ENCODE peak calls at places on chromosomes 1 and 21, in seven cellular contexts. Q, Z, T, H, R, F and L are unnamed samples. For H3K4me1, the result is how much of the 10 kb centered on the place peaks cover.

GRCh38 chr1:21266119-21266774 is 24.0 kb downstream of the ECE1 start:
- DNase-seq in Q (peak), Z (no peak), T (peak), H (no peak), R (no peak), F (peak), L (no peak)

GRCh38 chr1:247113094-247113497 is 8.9 kb upstream of the ZNF669 start:
- DNase-seq in Q (no peak), Z (no peak), T (no peak), H (no peak), R (no peak), F (no peak), L (no peak)

GRCh38 chr1:183039985-183040447 is 16.8 kb downstream of the LAMC1 start:
- DNase-seq in Q (peak), Z (peak), T (no peak), H (no peak), R (no peak), F (no peak), L (no peak)

GRCh38 chr1:237005674-237006073 is 1.4 kb upstream of the MT1HL1 start:
- DNase-seq in Q (no peak), Z (no peak), T (no peak), H (no peak), R (no peak), F (no peak), L (no peak)

GRCh38 chr1:201295861-201296260 is 12.6 kb downstream of the PKP1 start:
- DNase-seq in Q (peak), Z (peak), T (no peak), H (no peak), R (no peak), F (no peak), L (no peak)

GRCh38 chr1:244029137-244029536 is 21.9 kb upstream of the ZBTB18 start:
- DNase-seq in Q (no peak), Z (no peak), T (no peak), H (no peak), R (no peak), F (no peak), L (no peak)

GRCh38 chr1:66292944-66293343 is 241.0 kb upstream of the SGIP1 start:
- DNase-seq in Q (no peak), Z (no peak), T (no peak), H (peak), R (no peak), F (no peak), L (peak)

GRCh38 chr1:172429324-172430127 is 9.0 kb downstream of the C1orf105 start:
- DNase-seq in Q (peak), Z (peak), T (no peak), H (peak), R (peak), F (no peak), L (peak)

GRCh38 chr1:26582836-26583460 is 53.4 kb downstream of the RPS6KA1 start:
- DNase-seq in Q (peak), Z (peak), T (peak), H (no peak), R (no peak), F (no peak), L (no peak)

GRCh38 chr21:33246506-33246905 is 16.8 kb downstream of the IFNAR2 start:
- DNase-seq in Q (no peak), Z (no peak), T (no peak), H (no peak), R (no peak), F (no peak), L (no peak)

GRCh38 chr21:37769656-37770055 is 146.6 kb downstream of the KCNJ6 start:
- DNase-seq in Q (no peak), Z (no peak), T (no peak), H (no peak), R (no peak), F (no peak), L (no peak)

GRCh38 chr1:214862421-214862820 is 220.1 kb upstream of the KCNK2 start:
- DNase-seq in Q (peak), Z (peak), T (no peak), H (no peak), R (no peak), F (no peak), L (no peak)

GRCh38 chr1:196877964-196878363 is 9.9 kb upstream of the CFHR4 start:
- DNase-seq in Q (peak), Z (no peak), T (peak), H (no peak), R (no peak), F (no peak), L (peak)

GRCh38 chr1:215380566-215380965 is 186.5 kb upstream of the KCTD3 start:
- DNase-seq in Q (no peak), Z (no peak), T (no peak), H (no peak), R (no peak), F (no peak), L (no peak)

GRCh38 chr1:66084442-66084841 is 291.7 kb downstream of the PDE4B start:
- DNase-seq in Q (no peak), Z (no peak), T (no peak), H (no peak), R (no peak), F (no peak), L (no peak)

GRCh38 chr1:117501275-117501674 is 104.6 kb upstream of the TENT5C start:
- DNase-seq in Q (peak), Z (no peak), T (no peak), H (no peak), R (no peak), F (no peak), L (no peak)

GRCh38 chr1:182446033-182446669 is 3.8 kb upstream of the RGSL1 start:
- DNase-seq in Q (peak), Z (peak), T (no peak), H (peak), R (no peak), F (no peak), L (no peak)

GRCh38 chr1:157140068-157140588 is 1.9 kb upstream of the ETV3 start:
- DNase-seq in Q (no peak), Z (no peak), T (no peak), H (no peak), R (no peak), F (no peak), L (no peak)

GRCh38 chr1:174623640-174624039 is 175.9 kb downstream of the GPR52 start:
- DNase-seq in Q (no peak), Z (no peak), T (no peak), H (no peak), R (no peak), F (no peak), L (no peak)

GRCh38 chr1:168726311-168726710 is 2.7 kb downstream of the DPT start:
- DNase-seq in Q (no peak), Z (no peak), T (peak), H (no peak), R (no peak), F (no peak), L (peak)

GRCh38 chr1:213119794-213120193 is 68.8 kb downstream of the RPS6KC1 start:
- DNase-seq in Q (no peak), Z (no peak), T (no peak), H (no peak), R (no peak), F (no peak), L (no peak)

GRCh38 chr1:99171126-99171813 is 93.0 kb upstream of the PLPPR4 start:
- DNase-seq in Q (no peak), Z (no peak), T (no peak), H (no peak), R (no peak), F (no peak), L (no peak)

GRCh38 chr1:203625623-203626189 is 926 bp upstream of the ATP2B4 start:
- DNase-seq in Q (peak), Z (peak), T (no peak), H (no peak), R (peak), F (no peak), L (peak)

GRCh38 chr1:203621559-203622130 is 5.0 kb upstream of the ATP2B4 start:
- DNase-seq in Q (no peak), Z (no peak), T (no peak), H (no peak), R (no peak), F (no peak), L (no peak)

GRCh38 chr1:203622486-203622885 is 4.1 kb upstream of the ATP2B4 start:
- DNase-seq in Q (no peak), Z (no peak), T (no peak), H (no peak), R (no peak), F (no peak), L (no peak)

GRCh38 chr1:203626910-203627246 is 246 bp downstream of the ATP2B4 start:
- DNase-seq in Q (no peak), Z (no peak), T (no peak), H (no peak), R (no peak), F (no peak), L (no peak)

DNA sequence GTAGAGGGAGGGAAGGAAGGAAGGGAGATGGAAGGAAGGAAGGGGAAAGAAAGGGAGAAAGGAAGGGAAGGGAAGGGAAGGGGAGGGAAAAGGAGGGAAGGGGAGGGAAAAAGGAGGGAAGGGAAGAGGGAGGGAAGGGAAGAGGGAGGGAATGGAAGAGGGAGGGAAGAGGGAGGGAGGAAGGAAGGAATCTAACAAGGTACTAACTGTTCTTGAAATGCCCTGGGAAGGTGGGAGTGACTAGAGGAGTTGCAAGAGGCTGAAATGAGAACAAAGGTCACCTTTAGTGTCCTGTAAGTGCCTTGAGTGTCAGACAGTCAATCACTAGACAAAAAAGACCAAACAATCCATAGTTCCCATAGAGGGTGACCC is 2.3 kb upstream of the ATP2B4 start:
- DNase-seq in Q (peak), Z (no peak), T (no peak), H (no peak), R (no peak), F (no peak), L (no peak)
- H3K4me1 ChIP-seq in Q (under half), Z (under half), T (under half), H (under half), R (under half), F (under half), L (under half)

DNA sequence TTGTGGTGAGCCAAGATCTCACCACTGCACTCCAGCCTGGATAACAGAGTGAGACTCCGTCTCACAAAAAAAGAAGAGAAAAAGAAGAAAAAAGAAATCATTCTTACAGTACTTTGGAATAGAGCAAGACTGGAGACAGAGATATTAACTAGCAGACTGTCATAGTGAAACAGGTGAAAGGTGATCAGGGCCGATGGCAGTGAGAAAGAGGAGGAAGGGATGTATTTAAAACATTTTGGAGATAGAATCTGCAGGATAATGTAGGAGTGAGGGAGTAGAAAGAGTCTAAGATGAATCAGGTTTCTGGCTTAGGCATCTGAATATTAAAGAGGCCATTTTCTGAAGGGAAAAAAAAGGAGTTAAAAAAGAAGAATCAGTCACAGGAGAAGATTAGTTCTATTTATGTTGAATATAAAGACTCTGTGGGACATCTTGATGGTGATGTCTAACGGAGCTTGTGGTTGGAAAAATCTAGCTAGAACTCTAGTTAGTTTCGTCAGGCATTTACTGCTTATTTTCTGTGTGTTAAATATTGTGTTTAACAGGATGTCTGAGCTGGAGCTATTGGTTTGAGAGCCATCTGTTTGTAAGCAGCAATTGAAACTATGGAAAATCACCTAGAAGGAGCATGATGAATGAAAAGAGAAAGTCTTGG is 28.4 kb downstream of the BCL9 start:
- DNase-seq in Q (no peak), Z (no peak), T (no peak), H (no peak), R (no peak), F (no peak), L (no peak)
- H3K4me1 ChIP-seq in Q (under half), Z (under half), T (under half), H (under half), R (under half), F (under half), L (under half)

GRCh38 chr1:207888647-207889046 is 22.3 kb downstream of the CD34 start:
- DNase-seq in Q (peak), Z (peak), T (peak), H (no peak), R (no peak), F (peak), L (no peak)
- H3K4me1 ChIP-seq in Q (under half), Z (under half), T (under half), H (under half), R (under half), F (half or more), L (under half)

GRCh38 chr1:107229711-107230110 is 88.9 kb downstream of the NTNG1 start:
- DNase-seq in Q (no peak), Z (no peak), T (no peak), H (no peak), R (no peak), F (no peak), L (no peak)

GRCh38 chr1:107230121-107230520 is 89.3 kb downstream of the NTNG1 start:
- DNase-seq in Q (no peak), Z (no peak), T (no peak), H (no peak), R (no peak), F (no peak), L (no peak)

GRCh38 chr1:107225706-107226105 is 84.9 kb downstream of the NTNG1 start:
- DNase-seq in Q (no peak), Z (no peak), T (no peak), H (no peak), R (no peak), F (no peak), L (no peak)

GRCh38 chr1:107231291-107231690 is 90.5 kb downstream of the NTNG1 start:
- DNase-seq in Q (no peak), Z (no peak), T (no peak), H (no peak), R (no peak), F (no peak), L (no peak)

GRCh38 chr1:107228704-107229103 is 87.9 kb downstream of the NTNG1 start:
- DNase-seq in Q (no peak), Z (peak), T (no peak), H (no peak), R (no peak), F (no peak), L (no peak)
- H3K4me1 ChIP-seq in Q (under half), Z (under half), T (under half), H (under half), R (under half), F (under half), L (under half)

DNA sequence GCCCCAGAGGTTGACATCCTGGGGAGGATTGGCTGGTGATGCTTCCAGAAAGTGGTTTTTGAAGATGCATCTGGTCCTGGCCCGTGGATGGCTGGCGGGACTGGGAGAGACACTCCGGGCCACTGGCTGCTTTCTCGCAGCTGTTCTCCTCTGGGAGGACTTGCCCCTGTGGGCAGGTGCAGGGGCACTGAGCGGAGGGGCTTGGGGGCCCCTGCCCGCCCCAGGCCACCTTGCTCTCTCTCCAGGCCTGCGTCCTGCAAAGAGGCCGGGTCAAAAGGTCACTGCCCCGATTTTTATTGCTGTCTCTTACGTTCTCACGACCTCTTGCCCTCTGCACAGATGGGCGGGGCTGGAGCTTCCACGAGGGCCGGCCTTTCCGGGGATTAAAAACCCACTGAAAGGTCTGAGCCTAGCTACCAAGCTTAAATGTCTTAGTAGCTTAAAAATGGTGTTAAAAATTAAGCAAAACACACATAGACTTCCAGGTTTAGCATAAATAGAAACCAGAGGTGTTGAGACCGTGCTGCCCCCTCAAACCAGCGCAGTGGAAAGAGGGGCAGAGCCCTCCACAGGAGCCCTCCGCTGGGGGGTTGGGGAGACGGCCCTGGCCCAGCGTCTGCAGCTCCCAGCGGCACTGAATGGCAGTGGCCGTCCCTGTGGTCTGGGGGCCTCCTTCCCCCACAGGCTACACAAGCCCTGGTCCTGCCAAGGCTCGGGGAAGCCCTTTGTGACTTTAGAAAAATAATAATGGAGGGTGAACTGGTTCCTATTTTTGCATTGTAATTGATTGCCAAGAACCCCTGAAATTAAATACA is 43.9 kb downstream of the SKI start:
- DNase-seq in Q (no peak), Z (no peak), T (peak), H (no peak), R (no peak), F (peak), L (no peak)
- H3K4me1 ChIP-seq in Q (under half), Z (under half), T (half or more), H (under half), R (half or more), F (half or more), L (half or more)

GRCh38 chr1:11925938-11926292 is 312 bp downstream of the KIAA2013 start:
- DNase-seq in Q (no peak), Z (no peak), T (peak), H (no peak), R (no peak), F (peak), L (no peak)

GRCh38 chr1:11923069-11923826 is 3.0 kb downstream of the KIAA2013 start:
- DNase-seq in Q (no peak), Z (no peak), T (no peak), H (no peak), R (no peak), F (no peak), L (no peak)

GRCh38 chr1:11924334-11925195 is 1.7 kb downstream of the KIAA2013 start:
- DNase-seq in Q (no peak), Z (no peak), T (no peak), H (no peak), R (no peak), F (no peak), L (no peak)

GRCh38 chr1:11921022-11921421 is 5.2 kb downstream of the KIAA2013 start:
- DNase-seq in Q (no peak), Z (no peak), T (no peak), H (no peak), R (no peak), F (no peak), L (no peak)

GRCh38 chr1:11923827-11924113 is 2.5 kb downstream of the KIAA2013 start:
- DNase-seq in Q (no peak), Z (no peak), T (no peak), H (no peak), R (no peak), F (no peak), L (no peak)
- H3K4me1 ChIP-seq in Q (under half), Z (under half), T (under half), H (under half), R (under half), F (half or more), L (under half)

GRCh38 chr1:8406011-8406410 is 88.1 kb downstream of the SLC45A1 start:
- DNase-seq in Q (no peak), Z (no peak), T (no peak), H (no peak), R (no peak), F (no peak), L (no peak)
- H3K4me1 ChIP-seq in Q (under half), Z (under half), T (under half), H (under half), R (under half), F (half or more), L (under half)